ENCODE peak calls at places on chromosomes 3 and 15, in ten cellular contexts. One of them, this sample, is unnamed.

GRCh38 chr15:89367485-89368451 is 33.1 kb upstream of the POLG start:
- DNase-seq in psoas muscle: no peak
- DNase-seq in substantia nigra: peak
- DNase-seq in left ventricle myocardium inferior: no peak
- DNase-seq in lower lobe of right lung: no peak
- DNase-seq in iPS DF 19.7: no peak
- DNase-seq in epithelial cell of prostate: no peak
- DNase-seq in AML-193: no peak
- DNase-seq in CD4-positive, alpha-beta memory T cell: no peak
- DNase-seq in ELR: no peak
- DNase-seq in this sample: peak

GRCh38 chr3:102174312-102174712 is 260.5 kb upstream of the ZPLD1 start:
- DNase-seq in psoas muscle: no peak
- DNase-seq in substantia nigra: no peak
- DNase-seq in left ventricle myocardium inferior: no peak
- DNase-seq in lower lobe of right lung: no peak
- DNase-seq in iPS DF 19.7: no peak
- DNase-seq in epithelial cell of prostate: no peak
- DNase-seq in AML-193: no peak
- DNase-seq in CD4-positive, alpha-beta memory T cell: no peak
- DNase-seq in ELR: peak
- DNase-seq in this sample: no peak

GRCh38 chr15:100703032-100703578 is 100.7 kb downstream of the ASB7 start:
- DNase-seq in psoas muscle: no peak
- DNase-seq in substantia nigra: no peak
- DNase-seq in left ventricle myocardium inferior: no peak
- DNase-seq in lower lobe of right lung: no peak
- DNase-seq in iPS DF 19.7: no peak
- DNase-seq in epithelial cell of prostate: peak
- DNase-seq in AML-193: no peak
- DNase-seq in CD4-positive, alpha-beta memory T cell: no peak
- DNase-seq in ELR: peak
- DNase-seq in this sample: no peak

GRCh38 chr3:47005212-47006144 is 26.0 kb downstream of the NBEAL2 start:
- DNase-seq in psoas muscle: peak
- DNase-seq in substantia nigra: no peak
- DNase-seq in left ventricle myocardium inferior: no peak
- DNase-seq in lower lobe of right lung: no peak
- DNase-seq in iPS DF 19.7: no peak
- DNase-seq in epithelial cell of prostate: no peak
- DNase-seq in AML-193: no peak
- DNase-seq in CD4-positive, alpha-beta memory T cell: no peak
- DNase-seq in ELR: no peak
- DNase-seq in this sample: no peak

GRCh38 chr3:139937674-139938279 is 2.8 kb downstream of the CLSTN2 start:
- DNase-seq in psoas muscle: peak
- DNase-seq in substantia nigra: no peak
- DNase-seq in left ventricle myocardium inferior: peak
- DNase-seq in lower lobe of right lung: no peak
- DNase-seq in iPS DF 19.7: no peak
- DNase-seq in epithelial cell of prostate: no peak
- DNase-seq in AML-193: peak
- DNase-seq in CD4-positive, alpha-beta memory T cell: no peak
- DNase-seq in ELR: peak
- DNase-seq in this sample: no peak

GRCh38 chr3:197008436-197009209 is 21.0 kb downstream of the MELTF start:
- DNase-seq in psoas muscle: peak
- DNase-seq in substantia nigra: no peak
- DNase-seq in left ventricle myocardium inferior: no peak
- DNase-seq in lower lobe of right lung: no peak
- DNase-seq in iPS DF 19.7: no peak
- DNase-seq in epithelial cell of prostate: no peak
- DNase-seq in AML-193: no peak
- DNase-seq in CD4-positive, alpha-beta memory T cell: no peak
- DNase-seq in ELR: no peak
- DNase-seq in this sample: no peak

GRCh38 chr3:113953677-113954076 is 5.9 kb downstream of the ZDHHC23 start:
- DNase-seq in psoas muscle: no peak
- DNase-seq in substantia nigra: no peak
- DNase-seq in left ventricle myocardium inferior: no peak
- DNase-seq in lower lobe of right lung: no peak
- DNase-seq in iPS DF 19.7: no peak
- DNase-seq in epithelial cell of prostate: no peak
- DNase-seq in AML-193: no peak
- DNase-seq in CD4-positive, alpha-beta memory T cell: no peak
- DNase-seq in ELR: no peak
- DNase-seq in this sample: no peak

GRCh38 chr3:59246719-59247401 is 197.0 kb upstream of the CFAP20DC start:
- DNase-seq in psoas muscle: no peak
- DNase-seq in substantia nigra: no peak
- DNase-seq in left ventricle myocardium inferior: no peak
- DNase-seq in lower lobe of right lung: no peak
- DNase-seq in iPS DF 19.7: no peak
- DNase-seq in epithelial cell of prostate: no peak
- DNase-seq in AML-193: no peak
- DNase-seq in CD4-positive, alpha-beta memory T cell: no peak
- DNase-seq in ELR: no peak
- DNase-seq in this sample: no peak

GRCh38 chr3:65575376-65575840 is 463.3 kb downstream of the MAGI1 start:
- DNase-seq in psoas muscle: no peak
- DNase-seq in substantia nigra: no peak
- DNase-seq in left ventricle myocardium inferior: no peak
- DNase-seq in lower lobe of right lung: no peak
- DNase-seq in iPS DF 19.7: no peak
- DNase-seq in epithelial cell of prostate: peak
- DNase-seq in AML-193: no peak
- DNase-seq in CD4-positive, alpha-beta memory T cell: no peak
- DNase-seq in ELR: peak
- DNase-seq in this sample: no peak

GRCh38 chr3:137121704-137122314 is 164.0 kb downstream of the IL20RB start:
- DNase-seq in psoas muscle: no peak
- DNase-seq in substantia nigra: no peak
- DNase-seq in left ventricle myocardium inferior: no peak
- DNase-seq in lower lobe of right lung: no peak
- DNase-seq in iPS DF 19.7: peak
- DNase-seq in epithelial cell of prostate: peak
- DNase-seq in AML-193: peak
- DNase-seq in CD4-positive, alpha-beta memory T cell: no peak
- DNase-seq in ELR: peak
- DNase-seq in this sample: peak

GRCh38 chr15:68424754-68425390 is 7.1 kb downstream of the ITGA11 start:
- DNase-seq in psoas muscle: no peak
- DNase-seq in substantia nigra: no peak
- DNase-seq in left ventricle myocardium inferior: no peak
- DNase-seq in lower lobe of right lung: no peak
- DNase-seq in iPS DF 19.7: no peak
- DNase-seq in epithelial cell of prostate: no peak
- DNase-seq in AML-193: no peak
- DNase-seq in CD4-positive, alpha-beta memory T cell: no peak
- DNase-seq in ELR: no peak
- DNase-seq in this sample: no peak

GRCh38 chr15:98311566-98312188 is 336.7 kb upstream of the IGF1R start:
- DNase-seq in psoas muscle: peak
- DNase-seq in substantia nigra: no peak
- DNase-seq in left ventricle myocardium inferior: peak
- DNase-seq in lower lobe of right lung: peak
- DNase-seq in iPS DF 19.7: no peak
- DNase-seq in epithelial cell of prostate: no peak
- DNase-seq in AML-193: peak
- DNase-seq in CD4-positive, alpha-beta memory T cell: peak
- DNase-seq in ELR: peak
- DNase-seq in this sample: peak

GRCh38 chr3:108477511-108478147 is 32.8 kb downstream of the MYH15 start:
- DNase-seq in psoas muscle: no peak
- DNase-seq in substantia nigra: no peak
- DNase-seq in left ventricle myocardium inferior: no peak
- DNase-seq in lower lobe of right lung: no peak
- DNase-seq in iPS DF 19.7: no peak
- DNase-seq in epithelial cell of prostate: no peak
- DNase-seq in AML-193: peak
- DNase-seq in CD4-positive, alpha-beta memory T cell: peak
- DNase-seq in ELR: peak
- DNase-seq in this sample: peak

GRCh38 chr3:122903171-122903570 is 108.3 kb downstream of the SLC49A4 start:
- DNase-seq in psoas muscle: no peak
- DNase-seq in substantia nigra: no peak
- DNase-seq in left ventricle myocardium inferior: no peak
- DNase-seq in lower lobe of right lung: no peak
- DNase-seq in iPS DF 19.7: no peak
- DNase-seq in epithelial cell of prostate: no peak
- DNase-seq in AML-193: no peak
- DNase-seq in CD4-positive, alpha-beta memory T cell: no peak
- DNase-seq in ELR: no peak
- DNase-seq in this sample: peak